ENCODE peak calls at places on chromosomes 3 and 15, in five cellular contexts. One of them, this sample, is unnamed.

GRCh38 chr15:36373549-36373948 is 205.9 kb upstream of the CDIN1 start:
- DNase-seq in activated CD8-positive, alpha-beta memory T cell treated with anti-CD3 and anti-CD28 coated beads for 48 hours: no peak
- DNase-seq in AG08395: no peak
- DNase-seq in T-helper 9 cell: no peak
- DNase-seq in amniotic stem cell: no peak
- DNase-seq in this sample: no peak

GRCh38 chr15:92521624-92522008 is 127.9 kb downstream of the ST8SIA2 start:
- DNase-seq in activated CD8-positive, alpha-beta memory T cell treated with anti-CD3 and anti-CD28 coated beads for 48 hours: no peak
- DNase-seq in AG08395: peak
- DNase-seq in amniotic stem cell: peak
- DNase-seq in T-helper 9 cell: peak
- DNase-seq in this sample: peak

GRCh38 chr15:47196057-47196456 is 521.2 kb upstream of the SEMA6D start:
- DNase-seq in activated CD8-positive, alpha-beta memory T cell treated with anti-CD3 and anti-CD28 coated beads for 48 hours: no peak
- DNase-seq in AG08395: peak
- DNase-seq in T-helper 9 cell: no peak
- DNase-seq in amniotic stem cell: peak
- DNase-seq in this sample: peak

GRCh38 chr15:47404877-47405276 is 312.4 kb upstream of the SEMA6D start:
- DNase-seq in AG08395: no peak
- DNase-seq in T-helper 9 cell: no peak
- DNase-seq in amniotic stem cell: no peak
- DNase-seq in activated CD8-positive, alpha-beta memory T cell treated with anti-CD3 and anti-CD28 coated beads for 48 hours: no peak
- DNase-seq in this sample: no peak

GRCh38 chr15:55942332-55942731 is 51.1 kb downstream of the NEDD4 start:
- DNase-seq in T-helper 9 cell: no peak
- DNase-seq in AG08395: no peak
- DNase-seq in activated CD8-positive, alpha-beta memory T cell treated with anti-CD3 and anti-CD28 coated beads for 48 hours: no peak
- DNase-seq in amniotic stem cell: no peak
- DNase-seq in this sample: no peak

GRCh38 chr3:24365168-24365567 is 129.5 kb downstream of the THRB start:
- DNase-seq in amniotic stem cell: peak
- DNase-seq in AG08395: peak
- DNase-seq in activated CD8-positive, alpha-beta memory T cell treated with anti-CD3 and anti-CD28 coated beads for 48 hours: no peak
- DNase-seq in T-helper 9 cell: no peak
- DNase-seq in this sample: no peak

GRCh38 chr3:177089901-177090300 is 107.4 kb downstream of the TBL1XR1 start:
- DNase-seq in T-helper 9 cell: no peak
- DNase-seq in activated CD8-positive, alpha-beta memory T cell treated with anti-CD3 and anti-CD28 coated beads for 48 hours: no peak
- DNase-seq in AG08395: no peak
- DNase-seq in amniotic stem cell: no peak
- DNase-seq in this sample: no peak

GRCh38 chr3:194986208-194987043 is 284.5 kb downstream of the XXYLT1 start:
- DNase-seq in AG08395: no peak
- DNase-seq in amniotic stem cell: no peak
- DNase-seq in T-helper 9 cell: no peak
- DNase-seq in activated CD8-positive, alpha-beta memory T cell treated with anti-CD3 and anti-CD28 coated beads for 48 hours: no peak
- DNase-seq in this sample: no peak

GRCh38 chr3:17431004-17431403 is 311.4 kb downstream of the TBC1D5 start:
- DNase-seq in AG08395: peak
- DNase-seq in T-helper 9 cell: no peak
- DNase-seq in amniotic stem cell: peak
- DNase-seq in activated CD8-positive, alpha-beta memory T cell treated with anti-CD3 and anti-CD28 coated beads for 48 hours: no peak
- DNase-seq in this sample: no peak

GRCh38 chr15:74380361-74381189 is 13.1 kb upstream of the CYP11A1 start:
- DNase-seq in T-helper 9 cell: no peak
- DNase-seq in AG08395: no peak
- DNase-seq in activated CD8-positive, alpha-beta memory T cell treated with anti-CD3 and anti-CD28 coated beads for 48 hours: no peak
- DNase-seq in amniotic stem cell: no peak
- DNase-seq in this sample: no peak

GRCh38 chr15:29438714-29439076 is 169.1 kb upstream of the NSMCE3 start:
- DNase-seq in T-helper 9 cell: no peak
- DNase-seq in amniotic stem cell: no peak
- DNase-seq in AG08395: no peak
- DNase-seq in activated CD8-positive, alpha-beta memory T cell treated with anti-CD3 and anti-CD28 coated beads for 48 hours: no peak
- DNase-seq in this sample: no peak

GRCh38 chr15:82150645-82151044 is 104.8 kb upstream of the MEX3B start:
- DNase-seq in T-helper 9 cell: no peak
- DNase-seq in amniotic stem cell: no peak
- DNase-seq in activated CD8-positive, alpha-beta memory T cell treated with anti-CD3 and anti-CD28 coated beads for 48 hours: no peak
- DNase-seq in AG08395: no peak
- DNase-seq in this sample: no peak

GRCh38 chr15:60993008-60993407 is 236.1 kb downstream of the RORA start:
- DNase-seq in AG08395: peak
- DNase-seq in activated CD8-positive, alpha-beta memory T cell treated with anti-CD3 and anti-CD28 coated beads for 48 hours: no peak
- DNase-seq in T-helper 9 cell: no peak
- DNase-seq in amniotic stem cell: no peak
- DNase-seq in this sample: peak

GRCh38 chr3:25037049-25037547 is 391.0 kb upstream of the RARB start:
- DNase-seq in activated CD8-positive, alpha-beta memory T cell treated with anti-CD3 and anti-CD28 coated beads for 48 hours: no peak
- DNase-seq in amniotic stem cell: no peak
- DNase-seq in T-helper 9 cell: no peak
- DNase-seq in AG08395: peak
- DNase-seq in this sample: peak

GRCh38 chr3:46705751-46706572 is 4.8 kb downstream of the TMIE start:
- DNase-seq in AG08395: peak
- DNase-seq in T-helper 9 cell: no peak
- DNase-seq in amniotic stem cell: peak
- DNase-seq in activated CD8-positive, alpha-beta memory T cell treated with anti-CD3 and anti-CD28 coated beads for 48 hours: no peak
- DNase-seq in this sample: peak

GRCh38 chr3:170553788-170554620 is 31.9 kb downstream of the SLC7A14 start:
- DNase-seq in activated CD8-positive, alpha-beta memory T cell treated with anti-CD3 and anti-CD28 coated beads for 48 hours: no peak
- DNase-seq in AG08395: peak
- DNase-seq in T-helper 9 cell: no peak
- DNase-seq in amniotic stem cell: no peak
- DNase-seq in this sample: no peak

GRCh38 chr3:98732239-98733054 is 30.7 kb upstream of the ST3GAL6 start:
- DNase-seq in AG08395: peak
- DNase-seq in activated CD8-positive, alpha-beta memory T cell treated with anti-CD3 and anti-CD28 coated beads for 48 hours: peak
- DNase-seq in amniotic stem cell: no peak
- DNase-seq in T-helper 9 cell: no peak
- DNase-seq in this sample: no peak